ENCODE peak calls at places on chromosome 3, in four cellular contexts. B, X, G and N are unnamed samples.

GRCh38 chr3:15102256-15102655 is 3.3 kb upstream of the RBSN start:
- DNase-seq in B (no peak), X (peak; percentile 82), G (peak; percentile 86), N (no peak)

GRCh38 chr3:64270861-64271260 is 45.6 kb upstream of the PRICKLE2 start:
- DNase-seq in B (no peak), X (no peak), G (no peak), N (no peak)

GRCh38 chr3:21979706-21980105 is 228.7 kb upstream of the ZNF385D start:
- DNase-seq in B (no peak), X (no peak), G (no peak), N (no peak)

GRCh38 chr3:195539479-195539878 is 3.6 kb downstream of the PPP1R2 start:
- DNase-seq in B (no peak), X (no peak), G (no peak), N (no peak)

GRCh38 chr3:195809796-195810454 is 1.8 kb downstream of the MUC4 start:
- DNase-seq in B (no peak), X (no peak), G (no peak), N (no peak)

GRCh38 chr3:3648961-3649360 is 150.3 kb upstream of the LRRN1 start:
- DNase-seq in B (peak; percentile 34), X (no peak), G (no peak), N (no peak)

GRCh38 chr3:20023663-20024417 is 11.8 kb upstream of the PP2D1 start:
- DNase-seq in B (no peak), X (no peak), G (no peak), N (no peak)

GRCh38 chr3:132445812-132446211 is 28.5 kb downstream of the DNAJC13 start:
- DNase-seq in B (no peak), X (no peak), G (no peak), N (no peak)

GRCh38 chr3:185397676-185398075 is 34.7 kb downstream of the MAP3K13 start:
- DNase-seq in B (peak; percentile 12), X (no peak), G (no peak), N (no peak)

GRCh38 chr3:15794303-15794771 is 3.4 kb downstream of the ANKRD28 start:
- DNase-seq in B (no peak), X (no peak), G (no peak), N (no peak)

GRCh38 chr3:65443739-65444447 is 594.8 kb downstream of the MAGI1 start:
- DNase-seq in B (no peak), X (no peak), G (no peak), N (no peak)

GRCh38 chr3:56926513-56927282 is 124.9 kb upstream of the ARHGEF3 start:
- DNase-seq in B (no peak), X (no peak), G (no peak), N (no peak)

GRCh38 chr3:72316501-72317279 is 531.6 kb downstream of the SHQ1 start:
- DNase-seq in B (no peak), X (no peak), G (no peak), N (no peak)

GRCh38 chr3:147367676-147368075 is 38.7 kb downstream of the ZIC4 start:
- DNase-seq in B (peak; percentile 21), X (no peak), G (no peak), N (no peak)

GRCh38 chr3:136893848-136894443 is 31.9 kb downstream of the NCK1 start:
- DNase-seq in B (no peak), X (no peak), G (no peak), N (no peak)

GRCh38 chr3:10443791-10444429 is 61.5 kb downstream of the ATP2B2 start:
- DNase-seq in B (no peak), X (no peak), G (no peak), N (no peak)

GRCh38 chr3:186267758-186268157 is 94.3 kb downstream of the DGKG start:
- DNase-seq in B (no peak), X (no peak), G (no peak), N (no peak)

GRCh38 chr3:114404590-114404989 is 110.8 kb downstream of the TIGIT start:
- DNase-seq in B (no peak), X (no peak), G (no peak), N (no peak)

GRCh38 chr3:70532806-70533205 is 220.4 kb upstream of the MDFIC2 start:
- DNase-seq in B (no peak), X (no peak), G (no peak), N (no peak)

GRCh38 chr3:22969276-22969675 is 233.9 kb upstream of the UBE2E2 start:
- DNase-seq in B (no peak), X (no peak), G (no peak), N (no peak)

GRCh38 chr3:177852001-177852400 is 654.7 kb upstream of the TBL1XR1 start:
- DNase-seq in B (no peak), X (no peak), G (no peak), N (no peak)

GRCh38 chr3:36206936-36207620 is 173.2 kb upstream of the STAC start:
- DNase-seq in B (no peak), X (no peak), G (no peak), N (no peak)

GRCh38 chr3:4850211-4850927 is 128.9 kb upstream of the BHLHE40 start:
- DNase-seq in B (no peak), X (no peak), G (no peak), N (peak; percentile 31)

GRCh38 chr3:88828466-88828865 is 279.0 kb upstream of the EPHA3 start:
- DNase-seq in B (no peak), X (no peak), G (no peak), N (no peak)

GRCh38 chr3:50532062-50532705 is 28.8 kb upstream of the CACNA2D2 start:
- DNase-seq in B (no peak), X (no peak), G (no peak), N (no peak)

GRCh38 chr3:23751485-23751811 is 54.3 kb upstream of the UBE2E1 start:
- DNase-seq in B (no peak), X (no peak), G (no peak), N (no peak)

GRCh38 chr3:195522254-195523023 is 20.7 kb downstream of the PPP1R2 start:
- DNase-seq in B (no peak), X (no peak), G (no peak), N (peak; percentile 57)

GRCh38 chr3:187061748-187062147 is 77.5 kb downstream of the RPL39L start:
- DNase-seq in B (no peak), X (no peak), G (no peak), N (no peak)

GRCh38 chr3:167209011-167209410 is 171.1 kb downstream of the ZBBX start:
- DNase-seq in B (no peak), X (no peak), G (no peak), N (no peak)

GRCh38 chr3:14925729-14926591 is 21.4 kb upstream of the NR2C2 start:
- DNase-seq in B (no peak), X (no peak), G (no peak), N (peak; percentile 67)

GRCh38 chr3:130093741-130094391 is 12.2 kb downstream of the ALG1L2 start:
- DNase-seq in B (no peak), X (peak; percentile 51), G (no peak), N (peak; percentile 64)

GRCh38 chr3:125165948-125166553 is 46.5 kb downstream of the SLC12A8 start:
- DNase-seq in B (no peak), X (peak; percentile 35), G (no peak), N (no peak)

GRCh38 chr3:125165189-125165947 is 47.2 kb downstream of the SLC12A8 start:
- DNase-seq in B (no peak), X (peak; percentile 55), G (peak; percentile 69), N (peak; percentile 58)

GRCh38 chr3:125166581-125166980 is 46.0 kb downstream of the SLC12A8 start:
- DNase-seq in B (no peak), X (no peak), G (no peak), N (no peak)

GRCh38 chr3:125161607-125162219 is 50.8 kb downstream of the SLC12A8 start:
- DNase-seq in B (no peak), X (peak; percentile 48), G (no peak), N (no peak)

GRCh38 chr3:125163739-125164601 is 48.6 kb downstream of the SLC12A8 start:
- DNase-seq in B (no peak), X (peak; percentile 72), G (no peak), N (peak; percentile 47)
- TF ChIP-seq CTCF in B (peak; percentile 20), X (peak; percentile 39), G (peak; percentile 29), N (peak; percentile 32)

GRCh38 chr3:170159933-170160332 is 21.6 kb downstream of the PHC3 start:
- DNase-seq in B (no peak), X (no peak), G (no peak), N (no peak)
- TF ChIP-seq CTCF in B (no peak), X (no peak), G (no peak), N (no peak)

GRCh38 chr3:31815006-31815405 is 166.1 kb downstream of the OSBPL10 start:
- DNase-seq in B (no peak), X (no peak), G (no peak), N (no peak)
- TF ChIP-seq CTCF in B (no peak), X (no peak), G (no peak), N (no peak)

GRCh38 chr3:189687475-189687874 is 56.3 kb downstream of the TP63 start:
- DNase-seq in B (no peak), X (no peak), G (no peak), N (no peak)
- TF ChIP-seq CTCF in B (no peak), X (no peak), G (no peak), N (no peak)

DNA sequence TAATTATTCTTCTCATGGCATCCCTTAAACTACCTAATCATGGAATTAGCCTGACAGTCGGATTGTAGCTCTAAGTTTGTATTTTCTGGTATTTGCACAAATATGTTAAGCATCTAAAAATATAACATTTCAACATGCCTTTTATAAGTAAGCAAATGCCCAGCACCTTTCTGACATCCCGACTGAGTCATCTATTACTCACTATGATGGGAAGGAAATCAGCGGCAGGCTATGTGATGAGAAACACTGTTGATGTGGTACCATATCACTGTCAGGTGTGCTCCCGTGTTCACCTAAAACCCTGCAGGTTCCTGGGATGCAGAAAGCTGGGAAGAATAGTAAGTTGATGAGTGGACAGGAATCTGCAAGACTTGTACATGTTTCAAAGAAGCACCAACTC is 367.8 kb upstream of the IL12A start:
- DNase-seq in B (no peak), X (no peak), G (no peak), N (no peak)
- TF ChIP-seq CTCF in B (no peak), X (no peak), G (no peak), N (no peak)

DNA sequence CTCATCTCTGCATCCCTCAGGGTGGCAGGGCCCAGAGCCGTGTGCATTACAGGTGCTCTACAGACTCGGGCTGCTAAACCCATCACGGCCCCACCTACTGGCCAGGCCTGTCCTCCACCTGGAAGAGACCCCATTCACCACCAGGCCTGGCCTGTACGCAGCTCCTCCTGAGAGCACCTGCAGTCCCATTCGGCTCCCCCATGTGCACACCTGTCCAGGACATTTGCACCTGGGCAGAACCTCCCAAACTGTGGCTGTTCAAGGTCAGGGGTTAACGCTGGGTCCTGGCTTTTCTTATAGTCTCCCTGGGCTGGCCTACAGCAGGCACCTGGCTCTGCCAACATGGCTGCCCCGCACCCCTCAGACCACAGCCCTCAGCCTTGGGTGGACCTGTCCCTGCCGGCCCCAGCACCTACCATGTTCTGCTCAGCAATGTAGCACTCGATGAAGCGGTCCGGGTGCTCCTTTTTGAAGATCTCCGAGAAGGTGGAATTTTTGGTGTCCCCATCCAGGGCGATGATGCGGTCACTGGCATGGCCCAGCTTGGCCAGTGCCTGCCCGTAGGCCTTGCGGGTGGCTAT is 25.7 kb downstream of the TKT start:
- DNase-seq in B (no peak), X (peak; percentile 40), G (no peak), N (no peak)
- TF ChIP-seq CTCF in B (no peak), X (no peak), G (no peak), N (no peak)